ENCODE peak calls at places on chromosomes 13 and 19, in seven cellular contexts. One of them, this sample, is unnamed.
A peak's percentile ranks its signal among the peaks of the same experiment; 100 is the strongest.

GRCh38 chr13:76856141-76856571 is 30.0 kb downstream of the KCTD12 start:
- DNase-seq in non-pigmented ciliary epithelial cell: peak; percentile 55
- DNase-seq in HS-5: peak; percentile 55
- DNase-seq in left lobe of liver: no peak
- DNase-seq in NCI-H526 treated with DMSO at 0.1 percent for 48 hours: no peak
- DNase-seq in retina: no peak
- DNase-seq in AG10803: peak; percentile 86
- DNase-seq in this sample: no peak

GRCh38 chr19:10286803-10287737 is at the start of gene ICAM4:
- DNase-seq in non-pigmented ciliary epithelial cell: no peak
- DNase-seq in HS-5: no peak
- DNase-seq in left lobe of liver: peak; percentile 71
- DNase-seq in NCI-H526 treated with DMSO at 0.1 percent for 48 hours: no peak
- DNase-seq in retina: peak; percentile 20
- DNase-seq in AG10803: no peak
- DNase-seq in this sample: no peak

GRCh38 chr19:10421240-10421948 is 1.1 kb downstream of the PDE4A start:
- DNase-seq in non-pigmented ciliary epithelial cell: no peak
- DNase-seq in HS-5: no peak
- DNase-seq in left lobe of liver: no peak
- DNase-seq in NCI-H526 treated with DMSO at 0.1 percent for 48 hours: no peak
- DNase-seq in retina: no peak
- DNase-seq in AG10803: no peak
- DNase-seq in this sample: no peak

GRCh38 chr19:41994994-41995958 is 1.2 kb upstream of the ATP1A3 start:
- DNase-seq in non-pigmented ciliary epithelial cell: no peak
- DNase-seq in HS-5: no peak
- DNase-seq in left lobe of liver: no peak
- DNase-seq in NCI-H526 treated with DMSO at 0.1 percent for 48 hours: no peak
- DNase-seq in retina: peak; percentile 34
- DNase-seq in AG10803: no peak
- DNase-seq in this sample: no peak

GRCh38 chr13:19845758-19846157 is 17.7 kb downstream of the ZMYM5 start:
- DNase-seq in non-pigmented ciliary epithelial cell: peak; percentile 93
- DNase-seq in HS-5: peak; percentile 77
- DNase-seq in left lobe of liver: no peak
- DNase-seq in NCI-H526 treated with DMSO at 0.1 percent for 48 hours: no peak
- DNase-seq in retina: no peak
- DNase-seq in AG10803: peak; percentile 94
- DNase-seq in this sample: peak; percentile 94

GRCh38 chr13:48739346-48740037 is 85.8 kb downstream of the CYSLTR2 start:
- DNase-seq in non-pigmented ciliary epithelial cell: no peak
- DNase-seq in HS-5: no peak
- DNase-seq in left lobe of liver: no peak
- DNase-seq in NCI-H526 treated with DMSO at 0.1 percent for 48 hours: no peak
- DNase-seq in retina: no peak
- DNase-seq in AG10803: no peak
- DNase-seq in this sample: no peak

GRCh38 chr13:81990652-81991051 is 1649.7 kb upstream of the SPRY2 start:
- DNase-seq in non-pigmented ciliary epithelial cell: no peak
- DNase-seq in HS-5: no peak
- DNase-seq in left lobe of liver: no peak
- DNase-seq in NCI-H526 treated with DMSO at 0.1 percent for 48 hours: no peak
- DNase-seq in retina: no peak
- DNase-seq in AG10803: no peak
- DNase-seq in this sample: no peak

GRCh38 chr13:29465741-29466293 is 129.7 kb downstream of the SLC7A1 start:
- DNase-seq in non-pigmented ciliary epithelial cell: no peak
- DNase-seq in HS-5: no peak
- DNase-seq in left lobe of liver: no peak
- DNase-seq in NCI-H526 treated with DMSO at 0.1 percent for 48 hours: no peak
- DNase-seq in retina: no peak
- DNase-seq in AG10803: peak; percentile 53
- DNase-seq in this sample: peak; percentile 24

GRCh38 chr13:85985791-85986190 is 186.6 kb upstream of the SLITRK6 start:
- DNase-seq in non-pigmented ciliary epithelial cell: no peak
- DNase-seq in HS-5: peak; percentile 15
- DNase-seq in left lobe of liver: no peak
- DNase-seq in NCI-H526 treated with DMSO at 0.1 percent for 48 hours: peak; percentile 94
- DNase-seq in retina: no peak
- DNase-seq in AG10803: no peak
- DNase-seq in this sample: no peak

GRCh38 chr13:86080340-86080995 is 281.2 kb upstream of the SLITRK6 start:
- DNase-seq in non-pigmented ciliary epithelial cell: no peak
- DNase-seq in HS-5: no peak
- DNase-seq in left lobe of liver: no peak
- DNase-seq in NCI-H526 treated with DMSO at 0.1 percent for 48 hours: no peak
- DNase-seq in retina: no peak
- DNase-seq in AG10803: no peak
- DNase-seq in this sample: no peak

GRCh38 chr13:75365724-75366173 is 116.2 kb downstream of the TBC1D4 start:
- DNase-seq in non-pigmented ciliary epithelial cell: peak; percentile 81
- DNase-seq in HS-5: peak; percentile 73
- DNase-seq in left lobe of liver: no peak
- DNase-seq in NCI-H526 treated with DMSO at 0.1 percent for 48 hours: no peak
- DNase-seq in retina: no peak
- DNase-seq in AG10803: peak; percentile 69
- DNase-seq in this sample: peak; percentile 48

GRCh38 chr19:19381007-19381926 is 24.2 kb upstream of the GATAD2A start:
- DNase-seq in non-pigmented ciliary epithelial cell: no peak
- DNase-seq in HS-5: no peak
- DNase-seq in left lobe of liver: no peak
- DNase-seq in NCI-H526 treated with DMSO at 0.1 percent for 48 hours: no peak
- DNase-seq in retina: no peak
- DNase-seq in AG10803: no peak
- DNase-seq in this sample: no peak

GRCh38 chr13:44052843-44053607 is 173.3 kb downstream of the LACC1 start:
- DNase-seq in non-pigmented ciliary epithelial cell: peak; percentile 68
- DNase-seq in HS-5: no peak
- DNase-seq in left lobe of liver: no peak
- DNase-seq in NCI-H526 treated with DMSO at 0.1 percent for 48 hours: no peak
- DNase-seq in retina: peak; percentile 78
- DNase-seq in AG10803: peak; percentile 62
- DNase-seq in this sample: peak; percentile 16

GRCh38 chr19:55672418-55672817 is 2.6 kb upstream of the EPN1 start:
- DNase-seq in non-pigmented ciliary epithelial cell: no peak
- DNase-seq in HS-5: no peak
- DNase-seq in left lobe of liver: no peak
- DNase-seq in NCI-H526 treated with DMSO at 0.1 percent for 48 hours: no peak
- DNase-seq in retina: no peak
- DNase-seq in AG10803: peak; percentile 14
- DNase-seq in this sample: peak; percentile 93